ENCODE peak calls at places on chromosomes 3 and 15, in nine cellular contexts. R is lung, X is HFFc6, H is GM20000, Y is WTC11, C is cardiac muscle cell, K is H1, B is IMR-90, P is neural crest cell. S is an unnamed sample.

GRCh38 chr3:172140499-172141391 is 101.4 kb downstream of the FNDC3B start:
- DNase-seq in P (no peak), B (peak), X (peak), K (no peak), H (no peak), R (peak), C (peak), Y (no peak), S (no peak)

GRCh38 chr3:143158549-143158988 is 39.0 kb downstream of the CHST2 start:
- DNase-seq in R (no peak), B (peak), H (peak), Y (no peak), X (peak), C (no peak), P (no peak), K (no peak), S (no peak)

GRCh38 chr15:75200765-75201608 is 695 bp upstream of the C15orf39 start:
- DNase-seq in P (no peak), B (no peak), H (peak), C (no peak), X (no peak), Y (peak), K (peak), R (peak), S (no peak)

GRCh38 chr3:131713416-131714118 is 210.8 kb upstream of the MRPL3 start:
- DNase-seq in K (no peak), B (no peak), P (no peak), X (no peak), Y (no peak), R (no peak), C (no peak), H (no peak), S (no peak)

GRCh38 chr3:13700362-13700761 is 151.4 kb downstream of the FBLN2 start:
- DNase-seq in B (no peak), H (no peak), X (no peak), P (no peak), K (no peak), R (no peak), C (no peak), Y (peak), S (no peak)

GRCh38 chr3:53051929-53052328 is 6.1 kb upstream of the SFMBT1 start:
- DNase-seq in Y (no peak), P (no peak), X (no peak), H (no peak), C (no peak), R (no peak), B (no peak), K (no peak), S (no peak)

GRCh38 chr3:78970656-78971055 is 797.1 kb downstream of the ROBO1 start:
- DNase-seq in R (no peak), B (peak), C (no peak), P (no peak), X (no peak), H (no peak), Y (no peak), K (no peak), S (no peak)

GRCh38 chr15:40871749-40872617 is 2.1 kb downstream of the RHOV start:
- DNase-seq in H (peak), K (no peak), P (no peak), B (no peak), C (no peak), R (peak), Y (peak), X (no peak), S (no peak)

GRCh38 chr3:195247086-195247862 is 23.7 kb downstream of the XXYLT1 start:
- DNase-seq in C (no peak), H (no peak), B (no peak), Y (no peak), X (no peak), R (no peak), K (no peak), P (no peak), S (no peak)

GRCh38 chr3:105827959-105828358 is 40.9 kb downstream of the CBLB start:
- DNase-seq in B (peak), H (no peak), P (no peak), R (no peak), K (peak), Y (no peak), X (peak), C (no peak), S (peak)

GRCh38 chr3:87350367-87351199 is 74.2 kb upstream of the POU1F1 start:
- DNase-seq in X (peak), H (peak), R (no peak), P (no peak), C (peak), B (peak), K (no peak), Y (no peak), S (peak)

GRCh38 chr3:183468424-183468823 is 40.0 kb upstream of the MCF2L2 start:
- DNase-seq in K (no peak), R (no peak), B (no peak), X (no peak), Y (no peak), P (no peak), C (no peak), H (no peak), S (no peak)

GRCh38 chr3:48974076-48974864 is 15.8 kb upstream of the P4HTM start:
- DNase-seq in K (no peak), B (no peak), H (no peak), P (no peak), C (no peak), R (no peak), Y (no peak), X (no peak), S (no peak)

GRCh38 chr3:63471781-63472180 is 180.7 kb upstream of the SNTN start:
- DNase-seq in R (no peak), Y (no peak), X (no peak), C (no peak), B (no peak), K (no peak), H (no peak), P (no peak), S (no peak)

GRCh38 chr15:68054658-68055223 is 626 bp downstream of the PIAS1 start:
- DNase-seq in H (peak), Y (peak), P (peak), C (peak), R (peak), B (peak), X (peak), K (peak), S (peak)

GRCh38 chr3:37962906-37963486 is 27.6 kb upstream of the VILL start:
- DNase-seq in R (no peak), C (no peak), X (peak), B (no peak), P (no peak), K (no peak), H (no peak), Y (no peak), S (no peak)

GRCh38 chr3:188223936-188224335 is 70.0 kb downstream of the LPP start:
- DNase-seq in K (no peak), Y (no peak), X (no peak), C (no peak), B (no peak), H (no peak), R (no peak), P (no peak), S (no peak)

GRCh38 chr3:178602864-178603263 is 66.6 kb downstream of the KCNMB2 start:
- DNase-seq in K (no peak), Y (no peak), R (no peak), X (no peak), P (no peak), C (no peak), B (no peak), H (no peak), S (no peak)

GRCh38 chr3:129184396-129184656 is 630 bp upstream of the CNBP start:
- DNase-seq in B (no peak), X (no peak), H (no peak), Y (no peak), P (peak), K (no peak), R (no peak), C (peak), S (no peak)

GRCh38 chr3:176766862-176767261 is 430.4 kb downstream of the TBL1XR1 start:
- DNase-seq in X (no peak), R (no peak), H (no peak), Y (no peak), C (no peak), K (no peak), P (no peak), B (no peak), S (no peak)

GRCh38 chr15:55737373-55737772 is 5.6 kb downstream of the PRTG start:
- DNase-seq in P (peak), K (no peak), Y (no peak), X (no peak), C (peak), B (peak), R (no peak), H (no peak), S (peak)

GRCh38 chr3:34381243-34381642 is 582.8 kb downstream of the PDCD6IP start:
- DNase-seq in P (no peak), X (no peak), B (no peak), H (no peak), Y (no peak), K (no peak), R (no peak), C (no peak), S (no peak)

DNA sequence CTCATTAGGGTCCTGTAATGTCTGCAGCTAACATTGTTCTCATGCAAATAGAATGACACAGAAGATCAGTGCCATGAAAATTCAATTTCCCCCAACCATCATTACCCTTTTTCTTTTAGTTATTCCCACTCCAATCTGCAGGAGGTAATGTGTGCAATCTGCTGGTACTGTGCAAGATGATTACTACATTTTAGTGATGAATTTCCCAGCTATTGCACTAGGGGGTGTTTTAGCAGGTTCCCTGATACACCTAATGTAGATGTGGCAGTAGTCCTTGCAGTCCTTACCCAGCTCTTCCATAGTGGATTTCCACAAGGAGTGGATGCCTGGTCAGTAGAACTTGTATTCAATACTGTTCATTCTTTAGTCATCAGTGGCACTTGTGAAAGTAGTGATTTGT is 119.3 kb downstream of the ROBO2 start:
- DNase-seq in B (no peak), R (no peak), C (no peak), K (no peak), X (no peak), H (no peak), Y (no peak), P (no peak), S (no peak)
- TF ChIP-seq CTCF in B (no peak), R (no peak), C (no peak), K (no peak), X (no peak), H (no peak), Y (no peak), P (peak), S (no peak)

GRCh38 chr3:99842826-99843589 is 25.3 kb downstream of the CMSS1 start:
- DNase-seq in H (peak), Y (no peak), B (peak), X (peak), P (no peak), R (no peak), K (no peak), C (peak), S (no peak)
- TF ChIP-seq CTCF in H (no peak), Y (peak), B (peak), X (peak), P (peak), R (peak), K (peak), C (peak), S (peak)

GRCh38 chr15:69957175-69957574 is 140.5 kb downstream of the TLE3 start:
- DNase-seq in B (no peak), Y (no peak), R (no peak), X (no peak), H (no peak), K (no peak), P (no peak), C (no peak), S (no peak)
- TF ChIP-seq CTCF in B (no peak), Y (no peak), R (no peak), X (peak), H (no peak), K (peak), P (no peak), C (no peak), S (no peak)

DNA sequence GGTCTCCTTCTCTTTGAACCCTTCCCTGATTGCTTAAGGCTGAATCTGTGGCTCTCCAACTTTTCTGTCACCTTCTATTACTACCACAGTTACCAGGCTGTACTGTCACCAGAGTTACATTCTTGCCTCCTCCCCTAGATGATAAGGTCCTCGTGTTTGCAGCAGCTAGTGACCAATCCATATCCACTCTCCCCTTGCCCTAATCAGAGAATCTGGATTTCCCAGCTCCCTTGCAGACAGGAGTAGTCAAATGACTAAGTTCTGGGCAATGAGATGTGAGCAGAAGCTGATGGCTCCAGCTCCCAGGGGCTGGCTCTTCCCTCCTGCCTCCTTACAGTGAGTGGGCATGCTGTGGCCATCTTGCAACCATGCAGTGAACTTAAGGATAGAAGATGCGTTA is 95.4 kb upstream of the VGLL4 start:
- DNase-seq in P (no peak), Y (no peak), H (no peak), R (no peak), K (no peak), X (no peak), C (no peak), B (no peak), S (no peak)
- TF ChIP-seq CTCF in P (no peak), Y (no peak), H (no peak), R (no peak), K (no peak), X (no peak), C (no peak), B (no peak), S (no peak)

S was measured in endothelial cell.